ENCODE peak calls at places on chromosome 2, in nine cellular contexts. E, Z, M, Q, P, C, B, A and U are unnamed samples.

GRCh38 chr2:62774555-62775366 is 69.2 kb downstream of the EHBP1 start:
- DNase-seq in Z (peak; percentile 72), A (peak; percentile 70), M (no peak), E (peak; percentile 63), B (peak; percentile 57), Q (no peak), C (no peak), P (peak; percentile 21), U (peak; percentile 41)

GRCh38 chr2:30178618-30179404 is 32.0 kb downstream of the YPEL5 start:
- DNase-seq in M (no peak), Q (peak; percentile 90), A (peak; percentile 62), C (no peak), Z (peak; percentile 86), P (no peak), B (no peak), E (peak; percentile 57), U (no peak)

GRCh38 chr2:47310801-47311560 is 92.0 kb upstream of the MSH2 start:
- DNase-seq in C (peak; percentile 46), E (no peak), Z (peak; percentile 49), M (peak; percentile 37), P (peak; percentile 53), B (peak; percentile 58), Q (no peak), A (no peak), U (no peak)

GRCh38 chr2:64869126-64869525 is 120.1 kb upstream of the SLC1A4 start:
- DNase-seq in Z (no peak), P (no peak), A (no peak), M (no peak), Q (no peak), B (no peak), E (no peak), C (no peak), U (no peak)

GRCh38 chr2:62578837-62579640 is 73.0 kb upstream of the TMEM17 start:
- DNase-seq in A (peak; percentile 51), Z (peak; percentile 87), P (no peak), E (peak; percentile 46), Q (no peak), B (peak; percentile 13), M (no peak), C (no peak), U (no peak)

GRCh38 chr2:132623096-132623839 is 46.7 kb downstream of the LYPD1 start:
- DNase-seq in A (peak; percentile 60), P (no peak), Z (no peak), C (no peak), M (no peak), E (peak; percentile 66), Q (no peak), B (no peak), U (no peak)

GRCh38 chr2:197097578-197098366 is 171.3 kb upstream of the PGAP1 start:
- DNase-seq in Z (peak; percentile 82), Q (no peak), M (no peak), B (no peak), P (no peak), E (peak; percentile 94), C (no peak), A (peak; percentile 94), U (no peak)

GRCh38 chr2:37448342-37449120 is 104.1 kb downstream of the QPCT start:
- DNase-seq in Z (no peak), Q (no peak), M (no peak), E (no peak), A (no peak), P (no peak), B (no peak), C (no peak), U (no peak)

GRCh38 chr2:109517118-109517889 is 96.5 kb downstream of the SEPTIN10 start:
- DNase-seq in Q (no peak), E (no peak), M (no peak), B (no peak), A (no peak), Z (no peak), P (no peak), C (no peak), U (no peak)

GRCh38 chr2:109514857-109515256 is 98.9 kb downstream of the SEPTIN10 start:
- DNase-seq in Q (no peak), E (no peak), P (no peak), B (no peak), M (no peak), C (no peak), Z (no peak), A (no peak), U (no peak)

GRCh38 chr2:109513230-109513629 is 100.5 kb downstream of the SEPTIN10 start:
- DNase-seq in B (no peak), P (no peak), C (no peak), Z (no peak), A (no peak), Q (no peak), E (no peak), M (no peak), U (no peak)

GRCh38 chr2:109513749-109514588 is 99.8 kb downstream of the SEPTIN10 start:
- DNase-seq in Z (peak; percentile 88), Q (no peak), A (peak; percentile 91), P (no peak), M (no peak), E (peak; percentile 88), C (no peak), B (peak; percentile 29), U (peak; percentile 96)

DNA sequence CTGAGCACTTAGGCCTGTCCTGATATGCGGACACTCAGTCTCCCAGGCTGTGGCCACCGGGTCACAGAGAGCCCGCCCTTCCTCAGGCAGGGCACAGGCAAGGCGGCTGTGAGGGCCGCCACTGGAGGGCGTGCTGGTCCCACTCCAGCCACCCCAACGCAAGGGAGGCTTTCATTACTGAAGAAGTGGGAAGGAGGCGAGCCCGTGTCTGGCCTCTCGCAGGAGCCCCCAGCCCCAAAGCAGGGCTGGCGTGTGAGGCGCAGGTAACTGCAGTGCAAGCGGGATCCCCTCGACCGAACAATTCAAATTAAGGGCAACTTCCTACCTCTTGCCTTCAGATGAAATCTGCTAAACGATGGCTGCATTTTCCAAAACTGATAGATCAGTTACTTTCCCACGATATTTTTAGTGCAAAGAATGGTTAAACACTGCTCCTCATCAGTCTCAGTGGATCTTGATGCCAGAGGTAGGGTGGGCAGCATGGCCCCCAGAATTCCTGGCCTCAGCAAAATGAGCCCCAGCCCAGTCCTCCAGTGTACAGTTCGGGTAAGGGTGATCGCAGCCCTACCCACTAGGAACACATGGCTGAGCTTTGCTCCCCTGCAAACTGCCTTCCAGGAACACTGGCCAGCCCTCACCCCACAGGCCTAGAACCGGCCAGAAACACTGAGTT is 97.2 kb downstream of the SEPTIN10 start:
- DNase-seq in P (peak; percentile 86), Z (peak; percentile 54), A (peak; percentile 52), C (peak; percentile 65), Q (no peak), E (peak; percentile 42), M (no peak), B (peak; percentile 78), U (peak; percentile 53)
- TF ChIP-seq CTCF in P (peak; percentile 92), Z (peak; percentile 55), A (peak; percentile 70), C (peak; percentile 68), Q (no peak), E (peak; percentile 86), M (peak; percentile 51), B (peak; percentile 32), U (peak; percentile 65)

DNA sequence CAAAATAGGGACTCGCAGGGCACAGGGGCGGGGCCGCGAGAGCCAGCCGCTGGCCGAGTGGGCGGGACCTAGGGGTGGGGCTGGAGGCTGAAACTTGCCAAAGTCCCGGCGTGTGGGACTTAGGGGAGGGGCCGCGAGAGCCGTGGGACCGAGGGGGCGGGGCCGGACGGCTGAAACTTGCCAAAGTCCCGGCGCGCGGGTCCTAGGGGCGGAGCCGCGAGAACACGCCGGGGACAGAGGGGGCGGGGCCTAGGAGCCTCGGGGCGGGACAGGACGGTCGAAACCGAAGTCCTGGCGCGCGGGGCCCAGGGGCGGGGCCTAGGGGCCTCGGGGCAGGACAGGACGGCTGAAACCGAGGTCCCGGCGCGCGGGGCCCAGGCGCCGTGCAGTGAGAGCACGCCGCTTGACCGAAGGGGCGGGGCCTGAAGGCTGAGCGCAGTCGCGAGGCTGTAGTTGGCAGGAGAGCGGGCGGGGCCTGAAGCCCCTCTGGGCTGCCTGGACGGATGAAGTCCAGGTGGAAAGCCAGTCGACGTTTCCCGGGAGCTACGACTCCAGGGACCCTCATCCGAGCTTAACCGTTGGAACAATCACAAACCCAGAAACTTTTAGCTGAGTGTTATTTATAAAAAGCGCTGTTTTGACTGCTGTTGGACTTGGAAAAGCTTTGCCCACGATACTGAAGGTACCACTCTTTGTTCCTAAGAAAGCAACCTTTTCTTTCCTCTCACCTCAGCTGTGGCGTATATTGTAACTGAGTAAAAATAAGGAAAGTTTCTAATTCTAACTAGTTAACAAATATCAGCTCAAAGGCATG is 475 bp upstream of the BARD1 start:
- DNase-seq in E (peak; percentile 99), P (peak; percentile 99), C (peak; percentile 100), M (peak; percentile 87), Z (peak; percentile 99), Q (peak; percentile 100), B (peak; percentile 100), A (peak; percentile 99), U (peak; percentile 99)
- H3K4me3 ChIP-seq in E (peak overlapping the region; percentile 94), P (peak overlapping the region; percentile 81), C (peak overlapping the region; percentile 94), M (peak overlapping the region; percentile 81), Z (peak overlapping the region; percentile 90), Q (peak overlapping the region; percentile 92), B (peak overlapping the region; percentile 80), A (peak overlapping the region; percentile 88), U (peak overlapping the region; percentile 94)

GRCh38 chr2:46306320-46306719 is 9.1 kb downstream of the EPAS1 start:
- DNase-seq in E (peak; percentile 59), M (no peak), A (peak; percentile 80), Z (no peak), P (no peak), Q (no peak), C (no peak), B (no peak), U (no peak)

GRCh38 chr2:46304635-46305034 is 7.4 kb downstream of the EPAS1 start:
- DNase-seq in E (no peak), C (no peak), P (no peak), B (no peak), A (no peak), Q (no peak), M (no peak), Z (no peak), U (no peak)

GRCh38 chr2:46305177-46305576 is 8.0 kb downstream of the EPAS1 start:
- DNase-seq in P (no peak), E (no peak), B (no peak), C (no peak), M (no peak), Z (no peak), Q (no peak), A (no peak), U (no peak)

GRCh38 chr2:46306988-46307655 is 9.9 kb downstream of the EPAS1 start:
- DNase-seq in E (no peak), B (peak; percentile 42), C (no peak), M (no peak), A (no peak), Q (no peak), Z (no peak), P (no peak), U (no peak)

DNA sequence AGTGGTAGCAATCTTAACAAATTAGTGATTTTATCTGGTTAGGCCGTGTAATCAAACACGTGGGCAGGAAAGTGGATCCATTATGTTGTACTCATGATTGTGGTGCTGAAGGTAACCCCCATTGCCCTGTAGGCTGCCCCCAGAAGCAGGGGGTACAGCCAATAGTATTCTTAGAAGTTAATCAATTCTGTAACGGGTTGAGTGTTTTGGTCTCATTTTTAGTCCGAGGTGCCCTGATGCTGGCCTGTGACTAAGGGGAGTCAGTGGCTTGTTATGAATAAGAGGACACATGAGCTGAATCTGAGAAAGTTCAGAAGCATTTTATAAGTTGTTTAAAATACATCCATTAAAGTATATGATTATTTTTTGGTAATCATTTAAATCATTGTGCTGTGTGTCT is 8.6 kb downstream of the EPAS1 start:
- DNase-seq in Q (no peak), P (no peak), C (no peak), B (no peak), A (no peak), Z (no peak), M (no peak), E (no peak), U (no peak)
- TF ChIP-seq CTCF in Q (no peak), P (no peak), C (no peak), B (no peak), A (no peak), Z (no peak), M (no peak), E (no peak), U (no peak)

DNA sequence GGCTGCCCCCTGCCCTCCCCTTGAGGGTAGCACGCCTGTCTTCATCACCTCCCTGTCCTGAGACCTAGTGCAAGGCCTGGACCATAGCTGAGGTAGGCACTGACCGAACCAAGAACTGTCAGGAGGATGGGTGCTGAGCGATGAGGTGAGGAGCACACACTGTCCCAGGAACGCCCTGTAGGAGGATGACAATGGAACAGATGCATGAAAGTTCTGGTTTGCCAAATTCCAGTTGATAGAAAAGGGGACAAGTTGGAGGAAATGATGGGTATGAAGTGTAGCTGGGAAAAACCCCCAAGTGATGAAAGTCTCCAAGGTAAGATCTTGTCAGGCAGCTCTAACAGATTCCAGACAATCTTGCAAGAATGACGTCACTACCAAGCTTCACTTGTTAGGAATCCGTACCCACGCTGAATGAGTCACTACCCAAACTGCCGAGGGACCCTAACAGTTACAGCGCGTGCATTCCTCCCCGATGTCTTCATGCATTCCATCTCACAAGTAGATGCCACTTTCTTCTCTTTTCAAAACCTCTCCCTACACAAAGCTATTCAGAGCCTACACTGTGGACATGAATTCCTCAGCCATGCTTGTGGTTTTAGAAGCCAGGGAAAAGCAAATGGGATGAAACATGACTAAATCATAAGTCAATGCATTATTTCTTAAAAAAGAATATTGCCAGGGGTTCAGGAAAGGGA is 27.6 kb downstream of the MRPL33 start:
- DNase-seq in Z (peak; percentile 100), C (peak; percentile 54), B (no peak), M (no peak), E (peak; percentile 99), Q (no peak), P (peak; percentile 21), A (peak; percentile 100), U (no peak)
- H3K4me3 ChIP-seq in Z (no peak overlapping the region), C (no peak overlapping the region), B (no peak overlapping the region), M (no peak overlapping the region), E (no peak overlapping the region), Q (no peak overlapping the region), P (no peak overlapping the region), A (no peak overlapping the region), U (no peak overlapping the region)